ENCODE peak calls at places on chromosomes 11 and 22, in four cellular contexts. U is endodermal cell, B is GM06990, O is PC-9. L is an unnamed sample.

GRCh38 chr11:26227311-26227710 is 104.6 kb upstream of the ANO3 start:
- DNase-seq in U (no peak), O (no peak), B (no peak), L (no peak)

GRCh38 chr11:30533445-30533947 is 52.7 kb downstream of the MPPED2 start:
- DNase-seq in U (no peak), B (no peak), O (no peak), L (no peak)

GRCh38 chr11:1968454-1968995 is 21.4 kb downstream of the MRPL23 start:
- DNase-seq in O (peak; percentile 19), U (no peak), B (no peak), L (no peak)

GRCh38 chr11:4704054-4704789 is at the start of gene MMP26:
- DNase-seq in U (peak; percentile 75), O (no peak), B (no peak), L (no peak)

GRCh38 chr11:110147965-110148709 is 54.9 kb downstream of the ZC3H12C start:
- DNase-seq in U (no peak), B (no peak), O (no peak), L (no peak)

GRCh38 chr11:88474655-88475054 is 137.1 kb upstream of the CTSC start:
- DNase-seq in O (no peak), U (no peak), B (no peak), L (no peak)

GRCh38 chr11:18321622-18321990 is 334 bp downstream of the HPS5 start:
- DNase-seq in B (no peak), O (no peak), U (no peak), L (no peak)

GRCh38 chr11:116960916-116961315 is 123.5 kb upstream of the APOA1 start:
- DNase-seq in O (peak; percentile 33), U (peak; percentile 60), B (no peak), L (no peak)

GRCh38 chr11:61820174-61820573 is 3.4 kb upstream of the FADS1 start:
- DNase-seq in O (no peak), B (no peak), U (no peak), L (no peak)

GRCh38 chr22:44068422-44069191 is 44.5 kb downstream of the PARVB start:
- DNase-seq in U (no peak), O (no peak), B (peak; percentile 68), L (peak; percentile 36)

GRCh38 chr22:50282361-50283144 is 12.4 kb upstream of the MAPK11 start:
- DNase-seq in O (peak; percentile 93), U (no peak), B (no peak), L (no peak)

GRCh38 chr11:63997801-63998332 is 11.6 kb downstream of the OTUB1 start:
- DNase-seq in O (no peak), U (no peak), B (no peak), L (no peak)

GRCh38 chr11:64000740-64001514 is 14.7 kb downstream of the OTUB1 start:
- DNase-seq in U (no peak), O (no peak), B (no peak), L (no peak)

GRCh38 chr11:64000026-64000739 is 13.9 kb downstream of the OTUB1 start:
- DNase-seq in U (peak; percentile 91), O (no peak), B (peak; percentile 74), L (peak; percentile 73)

GRCh38 chr11:63998558-63999348 is 12.5 kb downstream of the OTUB1 start:
- DNase-seq in O (no peak), U (peak; percentile 89), B (no peak), L (peak; percentile 38)

DNA sequence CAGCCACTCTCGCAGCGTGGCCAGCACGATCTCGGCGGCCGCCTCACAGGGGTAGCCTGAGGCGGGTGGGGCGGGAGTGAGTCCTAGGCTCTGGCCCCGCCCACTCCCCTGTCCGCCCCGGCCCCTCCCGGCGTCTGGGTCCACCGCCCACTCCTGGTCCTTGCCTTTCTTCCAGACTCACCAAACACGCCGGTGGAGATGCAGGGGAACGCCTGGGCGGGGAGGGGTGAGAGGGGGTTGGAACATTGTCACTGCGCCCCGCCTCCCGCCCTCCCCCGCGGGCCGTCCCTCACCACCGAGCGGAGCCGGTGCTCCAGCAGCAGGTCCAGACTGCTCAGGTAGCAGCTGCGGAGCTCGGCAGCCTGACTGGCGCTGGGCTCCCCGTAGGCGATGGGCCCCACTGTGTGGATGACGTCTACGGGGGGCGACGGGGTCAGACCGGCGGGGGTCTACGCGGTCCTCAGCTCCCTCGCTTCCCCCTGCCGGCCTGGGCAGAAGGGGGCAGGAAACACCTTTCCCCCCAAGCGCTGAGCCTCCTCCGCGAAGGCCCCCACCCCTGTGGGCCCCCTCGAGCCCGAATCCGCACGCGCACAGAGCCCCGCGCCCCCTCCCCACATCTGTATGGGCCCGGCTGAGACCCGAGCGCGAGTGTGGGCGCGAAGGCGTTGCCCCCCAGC is 13.2 kb downstream of the OTUB1 start:
- DNase-seq in B (peak; percentile 59), O (no peak), U (peak; percentile 94), L (peak; percentile 53)
- H3K4me3 ChIP-seq in B (no peak overlapping the region), O (no peak overlapping the region), U (no peak overlapping the region), L (peak overlapping the region; percentile 59)

GRCh38 chr11:75288846-75289760 is 48.5 kb downstream of the TPBGL start:
- DNase-seq in U (no peak), B (no peak), O (no peak), L (no peak)

GRCh38 chr11:75287579-75287978 is 47.0 kb downstream of the TPBGL start:
- DNase-seq in B (no peak), U (no peak), O (no peak), L (no peak)

GRCh38 chr11:75289919-75290318 is 49.3 kb downstream of the TPBGL start:
- DNase-seq in O (no peak), B (no peak), U (no peak), L (no peak)

GRCh38 chr11:75285776-75286360 is 45.3 kb downstream of the TPBGL start:
- DNase-seq in O (no peak), B (no peak), U (no peak), L (no peak)

DNA sequence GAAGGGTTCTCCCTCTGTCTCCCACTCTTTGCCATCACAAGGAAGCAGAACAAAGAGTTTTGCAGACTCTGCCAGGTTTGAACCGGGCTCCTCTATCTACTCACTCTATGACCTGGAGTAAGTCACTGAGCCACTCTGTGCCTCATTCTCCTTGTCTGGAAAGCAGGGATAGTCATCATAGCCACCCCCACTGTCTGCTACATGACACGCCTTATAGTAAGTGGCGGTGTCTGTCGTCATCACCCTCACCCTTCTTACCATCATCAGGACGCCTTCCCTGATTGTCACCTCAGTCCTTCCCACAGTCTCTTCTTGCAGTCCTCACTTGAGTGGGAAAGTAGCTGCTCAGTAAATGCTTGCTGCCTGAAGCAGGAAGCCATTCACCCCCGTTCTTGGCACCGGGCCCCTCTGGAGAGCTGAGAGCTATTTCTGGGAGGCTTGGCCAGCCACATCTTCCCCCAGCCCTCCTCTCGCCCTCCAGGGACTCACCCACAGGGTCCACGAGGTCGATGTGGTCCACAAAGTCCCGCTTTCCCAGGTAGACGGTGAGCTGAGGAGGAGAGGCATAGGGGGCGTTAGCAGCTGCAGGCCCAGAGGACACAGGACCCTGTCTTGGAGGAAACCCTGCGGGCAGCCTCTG is 46.4 kb downstream of the TPBGL start:
- DNase-seq in O (no peak), U (no peak), B (no peak), L (no peak)
- H3K36me3 ChIP-seq in O (no peaks in the 10 kb centered on the region), U (peaks cover 70% of the 10 kb centered on the region), B (no peaks in the 10 kb centered on the region), L (peaks cover 56% of the 10 kb centered on the region)

GRCh38 chr22:45506961-45507360 is 4.3 kb downstream of the FBLN1 start:
- DNase-seq in U (peak; percentile 32), B (no peak), O (no peak), L (no peak)

GRCh38 chr22:45503816-45504702 is 1.4 kb downstream of the FBLN1 start:
- DNase-seq in U (peak; percentile 87), B (no peak), O (no peak), L (no peak)

GRCh38 chr22:45503071-45503815 is 560 bp downstream of the FBLN1 start:
- DNase-seq in U (peak; percentile 81), O (no peak), B (no peak), L (no peak)

GRCh38 chr22:45505991-45506743 is 3.5 kb downstream of the FBLN1 start:
- DNase-seq in U (peak; percentile 49), B (no peak), O (no peak), L (peak; percentile 11)

DNA sequence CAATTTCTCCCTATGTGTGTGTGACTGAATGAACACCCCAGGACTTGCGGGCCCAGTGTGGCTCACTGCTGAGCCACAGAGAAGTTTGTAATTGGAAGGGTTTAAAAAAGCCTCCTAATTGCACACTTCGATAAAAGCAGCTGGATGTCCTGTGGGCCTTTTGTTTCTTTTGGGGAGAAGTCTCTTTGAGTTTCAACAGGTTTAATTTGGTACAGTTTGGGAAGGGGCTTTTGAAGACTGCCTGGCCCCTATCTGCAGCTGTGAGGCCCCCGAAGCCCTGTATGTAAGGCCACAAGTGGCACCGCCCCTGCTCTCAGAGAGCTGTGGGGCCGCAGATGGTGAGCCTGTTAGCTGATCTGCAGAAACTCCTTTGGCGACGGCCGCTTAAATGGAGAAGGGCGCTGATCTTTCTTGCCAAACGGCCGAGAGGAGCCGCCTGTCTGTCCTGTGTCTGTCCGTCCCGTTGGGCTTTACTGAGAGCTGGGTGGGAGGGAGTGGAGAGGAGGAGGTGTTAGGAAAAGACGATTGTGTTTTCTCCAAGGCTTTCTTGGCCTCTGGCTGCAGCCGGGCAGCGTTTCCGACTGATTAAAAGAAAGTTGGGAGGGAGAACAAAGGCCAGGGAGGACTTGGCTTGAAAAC is 2.1 kb downstream of the FBLN1 start:
- DNase-seq in U (peak; percentile 77), B (no peak), O (no peak), L (peak; percentile 73)
- H3K4me3 ChIP-seq in U (peak overlapping the region; percentile 96), B (no peak overlapping the region), O (peak overlapping the region; percentile 64), L (peak overlapping the region; percentile 71)

GRCh38 chr11:3106736-3107524 is 49.7 kb upstream of the CARS1 start:
- DNase-seq in U (peak; percentile 58), B (no peak), O (no peak), L (no peak)

GRCh38 chr11:3109434-3109833 is 52.2 kb upstream of the CARS1 start:
- DNase-seq in O (no peak), B (no peak), U (no peak), L (no peak)

GRCh38 chr11:3109921-3110706 is 52.9 kb upstream of the CARS1 start:
- DNase-seq in B (no peak), U (peak; percentile 87), O (peak; percentile 33), L (no peak)

GRCh38 chr11:3107608-3108182 is 50.5 kb upstream of the CARS1 start:
- DNase-seq in B (no peak), U (peak; percentile 43), O (no peak), L (no peak)

GRCh38 chr11:3108183-3108721 is 51.0 kb upstream of the CARS1 start:
- DNase-seq in B (no peak), U (peak; percentile 38), O (no peak), L (no peak)
- H3K36me3 ChIP-seq in B (no peaks in the 10 kb centered on the region), U (no peaks in the 10 kb centered on the region), O (no peaks in the 10 kb centered on the region), L (peaks cover 38% of the 10 kb centered on the region)

GRCh38 chr11:96306600-96306932 is 36.4 kb downstream of the MAML2 start:
- DNase-seq in B (no peak), U (no peak), O (no peak), L (no peak)
- H3K4me3 ChIP-seq in B (no peak overlapping the region), U (peak overlapping the region; percentile 53), O (peak overlapping the region; percentile 43), L (peak overlapping the region; percentile 48)

GRCh38 chr11:33894402-33894754 is 2.5 kb upstream of the LMO2 start:
- DNase-seq in O (no peak), B (no peak), U (no peak), L (no peak)
- H3K36me3 ChIP-seq in O (no peaks in the 10 kb centered on the region), B (no peaks in the 10 kb centered on the region), U (no peaks in the 10 kb centered on the region), L (no peaks in the 10 kb centered on the region)

GRCh38 chr11:48108231-48109045 is 108.2 kb upstream of the OR4B1 start:
- DNase-seq in B (no peak), U (no peak), O (no peak), L (no peak)
- H3K4me3 ChIP-seq in B (no peak overlapping the region), U (no peak overlapping the region), O (no peak overlapping the region), L (no peak overlapping the region)

GRCh38 chr11:569273-569885 is 6.9 kb upstream of the PHRF1 start:
- DNase-seq in U (no peak), B (no peak), O (no peak), L (peak; percentile 77)
- H3K36me3 ChIP-seq in U (no peaks in the 10 kb centered on the region), B (peaks cover 3% of the 10 kb centered on the region), O (no peaks in the 10 kb centered on the region), L (no peaks in the 10 kb centered on the region)

GRCh38 chr11:70335511-70335910 is 62.8 kb upstream of the CTTN start:
- DNase-seq in U (no peak), O (no peak), B (no peak), L (no peak)
- H3K4me3 ChIP-seq in U (no peak overlapping the region), O (no peak overlapping the region), B (no peak overlapping the region), L (no peak overlapping the region)